ENCODE peak calls at places on chromosomes 12 and 14, in five cellular contexts. I is NCI-H1092 treated with DMSO at 0.1 percent for 48 hours; F is A673; T is stimulated activated CD4-positive, alpha-beta T cell treated with anti-CD3 and anti-CD28 coated beads, TNF-alpha, amount 100 ng/mL, for 48 hours; N is BJ. S is an unnamed sample.

GRCh38 chr12:34400986-34401658 is 378.8 kb downstream of the ALG10 start:
- DNase-seq in I (no peak), F (no peak), T (no peak), N (no peak), S (peak)

GRCh38 chr12:40055227-40055579 is 50.7 kb downstream of the SLC2A13 start:
- DNase-seq in I (no peak), F (peak), T (no peak), N (no peak), S (no peak)

GRCh38 chr14:60922050-60922449 is 58.8 kb downstream of the TRMT5 start:
- DNase-seq in I (no peak), F (peak), T (no peak), N (no peak), S (no peak)

GRCh38 chr12:28460420-28461130 is 270.3 kb downstream of the CCDC91 start:
- DNase-seq in I (no peak), F (no peak), T (no peak), N (no peak), S (no peak)

GRCh38 chr12:130641571-130642184 is 74.4 kb downstream of the RIMBP2 start:
- DNase-seq in I (no peak), F (no peak), T (no peak), N (no peak), S (no peak)

GRCh38 chr12:118429703-118430383 is 53.5 kb downstream of the SUDS3 start:
- DNase-seq in I (no peak), F (no peak), T (no peak), N (no peak), S (no peak)

GRCh38 chr14:103618999-103619398 is 10.0 kb upstream of the KLC1 start:
- DNase-seq in I (no peak), F (no peak), T (no peak), N (no peak), S (no peak)

GRCh38 chr14:53152909-53153701 is at the start of gene DDHD1:
- DNase-seq in I (peak), F (peak), T (peak), N (no peak), S (peak)

GRCh38 chr12:25840678-25841077 is 117.8 kb upstream of the RASSF8 start:
- DNase-seq in I (no peak), F (no peak), T (no peak), N (peak), S (no peak)

GRCh38 chr12:27193854-27194544 is 50.1 kb upstream of the STK38L start:
- DNase-seq in I (no peak), F (no peak), T (no peak), N (peak), S (peak)

GRCh38 chr12:630656-631632 is 32.3 kb downstream of the NINJ2 start:
- DNase-seq in I (no peak), F (no peak), T (peak), N (no peak), S (peak)

GRCh38 chr12:108805136-108805535 is 52.2 kb downstream of the SSH1 start:
- DNase-seq in I (no peak), F (no peak), T (no peak), N (no peak), S (no peak)

GRCh38 chr14:71138236-71139057 is 231.2 kb downstream of the PCNX1 start:
- DNase-seq in I (no peak), F (no peak), T (no peak), N (no peak), S (no peak)

GRCh38 chr14:57871487-57872080 is 5.7 kb upstream of the SLC35F4 start:
- DNase-seq in I (peak), F (peak), T (no peak), N (no peak), S (no peak)

GRCh38 chr12:74391283-74391682 is 146.4 kb upstream of the ATXN7L3B start:
- DNase-seq in I (no peak), F (no peak), T (no peak), N (no peak), S (no peak)

GRCh38 chr12:2335109-2335508 is 282.3 kb downstream of the CACNA1C start:
- DNase-seq in I (no peak), F (peak), T (no peak), N (no peak), S (no peak)

GRCh38 chr12:49345048-49345839 is 1.4 kb upstream of the DNAJC22 start:
- DNase-seq in I (peak), F (peak), T (no peak), N (no peak), S (no peak)

GRCh38 chr12:123062682-123063426 is 82.4 kb downstream of the ARL6IP4 start:
- DNase-seq in I (no peak), F (no peak), T (no peak), N (no peak), S (peak)

GRCh38 chr14:22766457-22767322 is at the start of gene OXA1L:
- DNase-seq in I (peak), F (peak), T (peak), N (peak), S (peak)